ENCODE peak calls at places on chromosomes 12 and 14, in four cellular contexts. One of them, this sample, is unnamed.

GRCh38 chr14:36509056-36509917 is 10.7 kb downstream of the NKX2-1 start:
- DNase-seq in K562: no peak
- DNase-seq in hypothalamus: no peak
- DNase-seq in cortex of kidney: no peak
- DNase-seq in this sample: no peak

GRCh38 chr12:121452356-121453021 is 52.6 kb downstream of the RNF34 start:
- DNase-seq in cortex of kidney: no peak
- DNase-seq in hypothalamus: no peak
- DNase-seq in K562: no peak
- DNase-seq in this sample: no peak

GRCh38 chr14:78758333-78758732 is 588.2 kb downstream of the NRXN3 start:
- DNase-seq in cortex of kidney: no peak
- DNase-seq in hypothalamus: no peak
- DNase-seq in K562: peak; percentile 11
- DNase-seq in this sample: peak; percentile 19

GRCh38 chr14:59272633-59273032 is 84.2 kb downstream of the DAAM1 start:
- DNase-seq in cortex of kidney: no peak
- DNase-seq in K562: no peak
- DNase-seq in hypothalamus: no peak
- DNase-seq in this sample: no peak

GRCh38 chr12:26623136-26623535 is 209.9 kb downstream of the ITPR2 start:
- DNase-seq in hypothalamus: no peak
- DNase-seq in cortex of kidney: no peak
- DNase-seq in K562: no peak
- DNase-seq in this sample: no peak

GRCh38 chr12:23813206-23813605 is 136.3 kb downstream of the SOX5 start:
- DNase-seq in hypothalamus: no peak
- DNase-seq in cortex of kidney: no peak
- DNase-seq in K562: peak; percentile 15
- DNase-seq in this sample: no peak

GRCh38 chr14:74763803-74764531 is 851 bp downstream of the YLPM1 start:
- DNase-seq in K562: no peak
- DNase-seq in cortex of kidney: no peak
- DNase-seq in hypothalamus: peak; percentile 7
- DNase-seq in this sample: peak; percentile 55

GRCh38 chr12:68497702-68498101 is 113.0 kb upstream of the RAP1B start:
- DNase-seq in cortex of kidney: no peak
- DNase-seq in hypothalamus: no peak
- DNase-seq in K562: no peak
- DNase-seq in this sample: no peak

GRCh38 chr14:55688566-55688965 is 108.6 kb downstream of the KTN1 start:
- DNase-seq in K562: no peak
- DNase-seq in hypothalamus: no peak
- DNase-seq in cortex of kidney: no peak
- DNase-seq in this sample: no peak

GRCh38 chr14:51534623-51535022 is 117.1 kb upstream of the FRMD6 start:
- DNase-seq in cortex of kidney: no peak
- DNase-seq in K562: no peak
- DNase-seq in hypothalamus: no peak
- DNase-seq in this sample: no peak

GRCh38 chr12:102879144-102879763 is 37.8 kb downstream of the PAH start:
- DNase-seq in K562: peak; percentile 10
- DNase-seq in cortex of kidney: no peak
- DNase-seq in hypothalamus: peak; percentile 74
- DNase-seq in this sample: peak; percentile 12

GRCh38 chr14:92651106-92651792 is 97.2 kb downstream of the LGMN start:
- DNase-seq in K562: no peak
- DNase-seq in cortex of kidney: no peak
- DNase-seq in hypothalamus: peak; percentile 16
- DNase-seq in this sample: no peak

GRCh38 chr14:80958258-80958657 is 2.8 kb downstream of the TSHR start:
- DNase-seq in cortex of kidney: no peak
- DNase-seq in K562: no peak
- DNase-seq in hypothalamus: no peak
- DNase-seq in this sample: no peak

GRCh38 chr12:24595652-24596235 is 353.2 kb downstream of the BCAT1 start:
- DNase-seq in hypothalamus: no peak
- DNase-seq in K562: peak; percentile 16
- DNase-seq in cortex of kidney: no peak
- DNase-seq in this sample: no peak

GRCh38 chr12:56084958-56085543 is 5.1 kb downstream of the ERBB3 start:
- DNase-seq in cortex of kidney: no peak
- DNase-seq in K562: peak; percentile 63
- DNase-seq in hypothalamus: no peak
- DNase-seq in this sample: peak; percentile 57

GRCh38 chr12:68236421-68237059 is 10.9 kb upstream of the IL26 start:
- DNase-seq in hypothalamus: no peak
- DNase-seq in cortex of kidney: no peak
- DNase-seq in K562: peak; percentile 14
- DNase-seq in this sample: peak; percentile 71

GRCh38 chr12:108613548-108613947 is 15.7 kb upstream of the TMEM119 start:
- DNase-seq in K562: no peak
- DNase-seq in hypothalamus: no peak
- DNase-seq in cortex of kidney: no peak
- DNase-seq in this sample: no peak

GRCh38 chr12:130051900-130052299 is 110.4 kb upstream of the FZD10 start:
- DNase-seq in cortex of kidney: no peak
- DNase-seq in hypothalamus: no peak
- DNase-seq in K562: no peak
- DNase-seq in this sample: no peak

GRCh38 chr12:116803018-116803736 is 65.1 kb downstream of the RNFT2 start:
- DNase-seq in K562: no peak
- DNase-seq in cortex of kidney: no peak
- DNase-seq in hypothalamus: no peak
- DNase-seq in this sample: no peak

GRCh38 chr12:52980096-52980694 is 26.1 kb upstream of the EIF4B start:
- DNase-seq in hypothalamus: no peak
- DNase-seq in cortex of kidney: no peak
- DNase-seq in K562: peak; percentile 19
- DNase-seq in this sample: no peak

GRCh38 chr12:117985182-117985581 is 16.4 kb upstream of the KSR2 start:
- DNase-seq in K562: no peak
- DNase-seq in hypothalamus: no peak
- DNase-seq in cortex of kidney: no peak
- DNase-seq in this sample: no peak

GRCh38 chr14:93736378-93737014 is 51.8 kb downstream of the PRIMA1 start:
- DNase-seq in cortex of kidney: no peak
- DNase-seq in hypothalamus: no peak
- DNase-seq in K562: peak; percentile 14
- DNase-seq in this sample: no peak

GRCh38 chr14:28461379-28461778 is 305.2 kb upstream of the FOXG1 start:
- DNase-seq in K562: no peak
- DNase-seq in cortex of kidney: no peak
- DNase-seq in hypothalamus: no peak
- DNase-seq in this sample: no peak

GRCh38 chr12:53320352-53321195 is 836 bp downstream of the AAAS start:
- DNase-seq in hypothalamus: no peak
- DNase-seq in K562: no peak
- DNase-seq in cortex of kidney: no peak
- DNase-seq in this sample: no peak

GRCh38 chr12:51334774-51335173 is 10.8 kb upstream of the BIN2 start:
- DNase-seq in hypothalamus: no peak
- DNase-seq in cortex of kidney: no peak
- DNase-seq in K562: no peak
- DNase-seq in this sample: no peak

GRCh38 chr14:58740584-58740983 is 102.8 kb downstream of the DACT1 start:
- DNase-seq in K562: no peak
- DNase-seq in cortex of kidney: no peak
- DNase-seq in hypothalamus: peak; percentile 20
- DNase-seq in this sample: no peak

GRCh38 chr12:6193853-6194815 is 6.1 kb upstream of the CD9 start:
- DNase-seq in cortex of kidney: no peak
- DNase-seq in K562: no peak
- DNase-seq in hypothalamus: no peak
- DNase-seq in this sample: no peak

GRCh38 chr14:81990312-81990761 is 456.7 kb upstream of the SEL1L start:
- DNase-seq in hypothalamus: peak; percentile 63
- DNase-seq in K562: peak; percentile 20
- DNase-seq in cortex of kidney: no peak
- DNase-seq in this sample: peak; percentile 71

GRCh38 chr12:44812062-44812461 is 64.1 kb downstream of the NELL2 start:
- DNase-seq in cortex of kidney: no peak
- DNase-seq in hypothalamus: no peak
- DNase-seq in K562: no peak
- DNase-seq in this sample: peak; percentile 10

GRCh38 chr12:110579889-110580253 is 3.2 kb downstream of the PPTC7 start:
- DNase-seq in hypothalamus: no peak
- DNase-seq in K562: no peak
- DNase-seq in cortex of kidney: no peak
- DNase-seq in this sample: no peak

GRCh38 chr12:54701940-54702592 is 53.9 kb upstream of the DCD start:
- DNase-seq in hypothalamus: no peak
- DNase-seq in K562: peak; percentile 32
- DNase-seq in cortex of kidney: no peak
- DNase-seq in this sample: peak; percentile 57

GRCh38 chr14:68519788-68520187 is 273.1 kb downstream of the ZFP36L1 start:
- DNase-seq in hypothalamus: no peak
- DNase-seq in K562: no peak
- DNase-seq in cortex of kidney: no peak
- DNase-seq in this sample: no peak

GRCh38 chr14:96363751-96364336 is 518 bp downstream of the GSKIP start:
- DNase-seq in K562: peak; percentile 13
- DNase-seq in cortex of kidney: no peak
- DNase-seq in hypothalamus: peak; percentile 9
- DNase-seq in this sample: peak; percentile 80

GRCh38 chr14:103284574-103285467 is 49.2 kb upstream of the EIF5 start:
- DNase-seq in hypothalamus: no peak
- DNase-seq in cortex of kidney: no peak
- DNase-seq in K562: no peak
- DNase-seq in this sample: no peak

GRCh38 chr12:65496617-65497016 is 218.1 kb downstream of the MSRB3 start:
- DNase-seq in cortex of kidney: no peak
- DNase-seq in K562: no peak
- DNase-seq in hypothalamus: no peak
- DNase-seq in this sample: no peak

GRCh38 chr12:107503851-107504502 is 181.6 kb upstream of the PWP1 start:
- DNase-seq in hypothalamus: no peak
- DNase-seq in K562: no peak
- DNase-seq in cortex of kidney: no peak
- DNase-seq in this sample: no peak

GRCh38 chr14:99273025-99273723 is 1.2 kb upstream of the BCL11B start:
- DNase-seq in cortex of kidney: no peak
- DNase-seq in K562: no peak
- DNase-seq in hypothalamus: no peak
- DNase-seq in this sample: peak; percentile 3

GRCh38 chr12:49888461-49889151 is 15.1 kb downstream of the FAIM2 start:
- DNase-seq in cortex of kidney: no peak
- DNase-seq in K562: no peak
- DNase-seq in hypothalamus: no peak
- DNase-seq in this sample: no peak

GRCh38 chr12:128387811-128388422 is 120.9 kb downstream of the TMEM132C start:
- DNase-seq in cortex of kidney: no peak
- DNase-seq in hypothalamus: peak; percentile 29
- DNase-seq in K562: peak; percentile 58
- DNase-seq in this sample: peak; percentile 38

GRCh38 chr12:57342207-57342691 is 88.6 kb downstream of the R3HDM2 start:
- DNase-seq in cortex of kidney: no peak
- DNase-seq in K562: no peak
- DNase-seq in hypothalamus: peak; percentile 73
- DNase-seq in this sample: peak; percentile 73

This sample was measured in erythroblast.